ENCODE peak calls at places on chromosomes 5 and 9, in five cellular contexts. U is astrocyte of the spinal cord; T is CD4-positive, alpha-beta memory T cell; B is heart right ventricle; P is iris pigment epithelial cell. X is an unnamed sample.

GRCh38 chr5:173291722-173292658 is 36.2 kb downstream of the STC2 start:
- DNase-seq in U (peak), T (no peak), B (no peak), P (peak), X (no peak)

GRCh38 chr9:738209-738915 is 103.1 kb upstream of the DMRT1 start:
- DNase-seq in U (peak), T (no peak), B (peak), P (peak), X (no peak)

GRCh38 chr5:57774439-57774838 is 291.8 kb upstream of the ACTBL2 start:
- DNase-seq in U (no peak), T (no peak), B (no peak), P (no peak), X (no peak)

GRCh38 chr9:107813287-107813686 is 323.7 kb upstream of the KLF4 start:
- DNase-seq in U (no peak), T (no peak), B (no peak), P (no peak), X (no peak)

GRCh38 chr5:139481580-139482049 is 943 bp downstream of the STING1 start:
- DNase-seq in U (no peak), T (no peak), B (peak), P (peak), X (no peak)

GRCh38 chr9:78592866-78593265 is 295.9 kb downstream of the PSAT1 start:
- DNase-seq in U (peak), T (no peak), B (no peak), P (peak), X (no peak)

GRCh38 chr9:121463026-121463827 is 36.4 kb downstream of the GGTA1 start:
- DNase-seq in U (no peak), T (no peak), B (peak), P (peak), X (no peak)

GRCh38 chr5:42250-42649 is 49.7 kb upstream of the PLEKHG4B start:
- DNase-seq in U (peak), T (no peak), B (no peak), P (peak), X (no peak)

GRCh38 chr9:114400772-114401171 is 13.0 kb upstream of the AKNA start:
- DNase-seq in U (no peak), T (no peak), B (no peak), P (no peak), X (no peak)

GRCh38 chr5:161312882-161313281 is 233.6 kb downstream of the GABRB2 start:
- DNase-seq in U (no peak), T (no peak), B (no peak), P (no peak), X (no peak)

GRCh38 chr9:130327781-130328348 is 62.3 kb downstream of the HMCN2 start:
- DNase-seq in U (no peak), T (no peak), B (peak), P (peak), X (no peak)

GRCh38 chr5:135051399-135051798 is 17.4 kb upstream of the PITX1 start:
- DNase-seq in U (no peak), T (no peak), B (no peak), P (no peak), X (no peak)

GRCh38 chr5:170413897-170414296 is 24.7 kb upstream of the KCNMB1 start:
- DNase-seq in U (no peak), T (no peak), B (no peak), P (no peak), X (no peak)

GRCh38 chr5:171335616-171336015 is 26.6 kb downstream of the TLX3 start:
- DNase-seq in U (no peak), T (no peak), B (no peak), P (no peak), X (no peak)

GRCh38 chr9:134182554-134183219 is 18.3 kb upstream of the RNU6ATAC start:
- DNase-seq in U (no peak), T (no peak), B (no peak), P (no peak), X (no peak)

GRCh38 chr5:43647789-43648188 is 44.8 kb downstream of the NNT start:
- DNase-seq in U (no peak), T (no peak), B (no peak), P (no peak), X (no peak)

GRCh38 chr5:139637438-139638089 is 10.6 kb upstream of the CXXC5 start:
- DNase-seq in U (peak), T (peak), B (peak), P (peak), X (no peak)

GRCh38 chr5:11903614-11904269 is 504 bp downstream of the CTNND2 start:
- DNase-seq in U (peak), T (no peak), B (peak), P (peak), X (no peak)

GRCh38 chr5:77768978-77769377 is 7.2 kb downstream of the TBCA start:
- DNase-seq in U (peak), T (no peak), B (no peak), P (no peak), X (no peak)

GRCh38 chr5:134577796-134578577 is 52.5 kb downstream of the JADE2 start:
- DNase-seq in U (peak), T (peak), B (peak), P (peak), X (peak)

GRCh38 chr9:94139672-94140417 is 55.6 kb downstream of the PTPDC1 start:
- DNase-seq in U (peak), T (no peak), B (peak), P (peak), X (no peak)

GRCh38 chr9:35651964-35652828 is 1.5 kb upstream of the SIT1 start:
- DNase-seq in U (peak), T (no peak), B (no peak), P (peak), X (no peak)

GRCh38 chr9:75615284-75615683 is 275.2 kb upstream of the PCSK5 start:
- DNase-seq in U (no peak), T (no peak), B (no peak), P (no peak), X (no peak)

GRCh38 chr5:76789991-76790571 is 28.7 kb upstream of the F2RL1 start:
- DNase-seq in U (peak), T (no peak), B (no peak), P (peak), X (no peak)

GRCh38 chr5:34863947-34864346 is 25.0 kb downstream of the TTC23L start:
- DNase-seq in U (no peak), T (no peak), B (no peak), P (no peak), X (no peak)

GRCh38 chr5:10491673-10492026 is 50.0 kb downstream of the ROPN1L start:
- DNase-seq in U (no peak), T (no peak), B (no peak), P (no peak), X (no peak)

GRCh38 chr5:173989432-173990082 is 587 bp downstream of the C5orf47 start:
- DNase-seq in U (no peak), T (no peak), B (no peak), P (no peak), X (no peak)

GRCh38 chr5:96752341-96753016 is 55.3 kb downstream of the ERAP1 start:
- DNase-seq in U (peak), T (peak), B (no peak), P (peak), X (no peak)

GRCh38 chr5:43041131-43041668 is 1.1 kb upstream of the ANXA2R start:
- DNase-seq in U (no peak), T (peak), B (no peak), P (peak), X (peak)

GRCh38 chr9:137359850-137360249 is 57.8 kb upstream of the NRARP start:
- DNase-seq in U (no peak), T (no peak), B (no peak), P (no peak), X (no peak)

GRCh38 chr5:10478436-10478835 is 36.8 kb downstream of the ROPN1L start:
- DNase-seq in U (peak), T (no peak), B (no peak), P (no peak), X (no peak)

GRCh38 chr5:119271758-119272730 is 83.8 kb upstream of the TNFAIP8 start:
- DNase-seq in U (no peak), T (no peak), B (no peak), P (no peak), X (no peak)

GRCh38 chr5:134526483-134527155 is 1.1 kb downstream of the JADE2 start:
- DNase-seq in U (no peak), T (peak), B (peak), P (peak), X (peak)

GRCh38 chr9:37289631-37290030 is 132.9 kb upstream of the GRHPR start:
- DNase-seq in U (no peak), T (no peak), B (no peak), P (no peak), X (no peak)

GRCh38 chr9:14400658-14400995 is 86.7 kb upstream of the NFIB start:
- DNase-seq in U (peak), T (no peak), B (peak), P (peak), X (no peak)

GRCh38 chr5:80245986-80246781 is 9.7 kb downstream of the SERINC5 start:
- DNase-seq in U (peak), T (no peak), B (no peak), P (no peak), X (no peak)

GRCh38 chr5:124641154-124641792 is 105.2 kb downstream of the ZNF608 start:
- DNase-seq in U (no peak), T (no peak), B (no peak), P (no peak), X (no peak)

GRCh38 chr5:42591026-42591425 is 165.6 kb upstream of the CCDC152 start:
- DNase-seq in U (no peak), T (no peak), B (peak), P (no peak), X (no peak)